ENCODE peak calls at places on chromosome 20, in six cellular contexts. D is astrocyte; Q is Kasumi-1; W is CD8-positive, alpha-beta memory T cell; O is cardiac muscle cell; M is sciatic nerve. S is an unnamed sample.

GRCh38 chr20:63082308-63082938 is 75.7 kb upstream of the BHLHE23 start:
- DNase-seq in D (no peak), Q (peak), W (no peak), O (peak), M (no peak), S (no peak)

GRCh38 chr20:62936996-62937352 is 973 bp upstream of the GID8 start:
- DNase-seq in D (peak), Q (no peak), W (no peak), O (peak), M (no peak), S (no peak)

GRCh38 chr20:49964964-49965780 is 17.6 kb upstream of the SNAI1 start:
- DNase-seq in D (no peak), Q (no peak), W (no peak), O (peak), M (no peak), S (peak)

GRCh38 chr20:59939052-59939878 is 840 bp downstream of the PPP1R3D start:
- DNase-seq in D (no peak), Q (no peak), W (no peak), O (no peak), M (peak), S (no peak)

GRCh38 chr20:47133809-47134456 is 222.6 kb downstream of the ZMYND8 start:
- DNase-seq in D (peak), Q (no peak), W (no peak), O (peak), M (peak), S (no peak)

GRCh38 chr20:4011226-4011975 is 4.0 kb downstream of the RNF24 start:
- DNase-seq in D (no peak), Q (no peak), W (no peak), O (no peak), M (no peak), S (no peak)

GRCh38 chr20:52103469-52103910 is 88.1 kb downstream of the ZFP64 start:
- DNase-seq in D (peak), Q (peak), W (no peak), O (peak), M (no peak), S (peak)

GRCh38 chr20:58826271-58826670 is 24.4 kb downstream of the GNAS-AS1 start:
- DNase-seq in D (no peak), Q (no peak), W (no peak), O (no peak), M (no peak), S (no peak)

GRCh38 chr20:44959082-44959895 is 908 bp downstream of the TOMM34 start:
- DNase-seq in D (peak), Q (peak), W (peak), O (peak), M (no peak), S (peak)

GRCh38 chr20:56393133-56393472 is 658 bp downstream of the CSTF1 start:
- DNase-seq in D (no peak), Q (peak), W (no peak), O (no peak), M (no peak), S (no peak)

GRCh38 chr20:18692453-18692852 is 104.6 kb downstream of the DTD1 start:
- DNase-seq in D (no peak), Q (no peak), W (no peak), O (no peak), M (no peak), S (no peak)

GRCh38 chr20:38873050-38873581 is 53.1 kb upstream of the FAM83D start:
- DNase-seq in D (no peak), Q (no peak), W (peak), O (no peak), M (no peak), S (no peak)

GRCh38 chr20:4401601-4402000 is 320.1 kb upstream of the PRND start:
- DNase-seq in D (peak), Q (no peak), W (no peak), O (peak), M (no peak), S (no peak)

GRCh38 chr20:4484431-4485057 is 237.2 kb upstream of the PRND start:
- DNase-seq in D (no peak), Q (no peak), W (no peak), O (no peak), M (no peak), S (no peak)

GRCh38 chr20:62577447-62577846 is 64.9 kb upstream of the SLCO4A1 start:
- DNase-seq in D (no peak), Q (no peak), W (no peak), O (no peak), M (no peak), S (no peak)

GRCh38 chr20:56657879-56658278 is 28.8 kb downstream of the TFAP2C start:
- DNase-seq in D (no peak), Q (no peak), W (no peak), O (no peak), M (no peak), S (no peak)

GRCh38 chr20:37309941-37310590 is 20.6 kb downstream of the MANBAL start:
- DNase-seq in D (no peak), Q (no peak), W (no peak), O (no peak), M (peak), S (no peak)

GRCh38 chr20:37414636-37415035 is 68.7 kb downstream of the SRC start:
- DNase-seq in D (no peak), Q (no peak), W (no peak), O (no peak), M (no peak), S (no peak)

GRCh38 chr20:47708140-47708807 is 77.0 kb downstream of the SULF2 start:
- DNase-seq in D (no peak), Q (no peak), W (no peak), O (no peak), M (no peak), S (no peak)

GRCh38 chr20:63178889-63179751 is 36.8 kb downstream of the YTHDF1 start:
- DNase-seq in D (no peak), Q (peak), W (peak), O (no peak), M (no peak), S (peak)

GRCh38 chr20:1163653-1164052 is 21.1 kb downstream of the TMEM74B start:
- DNase-seq in D (no peak), Q (no peak), W (no peak), O (no peak), M (no peak), S (no peak)

GRCh38 chr20:37452236-37452635 is 68.8 kb upstream of the NNAT start:
- DNase-seq in D (no peak), Q (no peak), W (no peak), O (no peak), M (no peak), S (no peak)

GRCh38 chr20:4925842-4926530 is 75.3 kb downstream of the SLC23A2 start:
- DNase-seq in D (peak), Q (no peak), W (no peak), O (peak), M (peak), S (no peak)

GRCh38 chr20:768426-768978 is at the start of gene SLC52A3:
- DNase-seq in D (no peak), Q (peak), W (no peak), O (no peak), M (no peak), S (no peak)

GRCh38 chr20:5835870-5836269 is 85.7 kb downstream of the SHLD1 start:
- DNase-seq in D (peak), Q (no peak), W (no peak), O (peak), M (no peak), S (no peak)

GRCh38 chr20:52303281-52303950 is 111.8 kb upstream of the ZFP64 start:
- DNase-seq in D (no peak), Q (no peak), W (no peak), O (no peak), M (no peak), S (no peak)

GRCh38 chr20:50188879-50189680 is 1.6 kb upstream of the CEBPB start:
- DNase-seq in D (no peak), Q (no peak), W (no peak), O (no peak), M (no peak), S (no peak)

GRCh38 chr20:54189630-54190029 is 15.8 kb upstream of the CYP24A1 start:
- DNase-seq in D (no peak), Q (no peak), W (no peak), O (no peak), M (no peak), S (no peak)

GRCh38 chr20:14432597-14432996 is 95.2 kb upstream of the FLRT3 start:
- DNase-seq in D (no peak), Q (no peak), W (no peak), O (no peak), M (no peak), S (no peak)

GRCh38 chr20:37042986-37043972 is 52.5 kb downstream of the RBL1 start:
- DNase-seq in D (no peak), Q (peak), W (peak), O (no peak), M (no peak), S (no peak)

GRCh38 chr20:58025233-58025632 is 203.2 kb downstream of the ANKRD60 start:
- DNase-seq in D (no peak), Q (no peak), W (no peak), O (no peak), M (no peak), S (no peak)